ENCODE peak calls at places on chromosomes 6 and 20, in nine cellular contexts. P, N, V, J, O, T, D, H and Z are unnamed samples.

GRCh38 chr6:26205625-26206574 is 118.7 kb downstream of the HFE start:
- DNase-seq in P (peak), N (peak), V (no peak), J (peak), O (peak), T (no peak), D (peak), H (no peak), Z (peak)

GRCh38 chr6:135144678-135145508 is 36.2 kb upstream of the MYB start:
- DNase-seq in P (peak), N (peak), V (no peak), J (peak), O (peak), T (peak), D (peak), H (no peak), Z (peak)

GRCh38 chr20:63706852-63707557 is 771 bp downstream of the ARFRP1 start:
- DNase-seq in P (no peak), N (peak), V (no peak), J (peak), O (peak), T (peak), D (peak), H (peak), Z (peak)

GRCh38 chr6:37236921-37237320 is 20.7 kb upstream of the TBC1D22B start:
- DNase-seq in P (peak), N (no peak), V (no peak), J (no peak), O (peak), T (no peak), D (peak), H (no peak), Z (peak)

GRCh38 chr6:108578595-108579038 is 17.9 kb downstream of the FOXO3 start:
- DNase-seq in P (peak), N (peak), V (no peak), J (no peak), O (peak), T (no peak), D (peak), H (no peak), Z (peak)

GRCh38 chr6:33064723-33065122 is 8.7 kb downstream of the HLA-DPA1 start:
- DNase-seq in P (no peak), N (no peak), V (no peak), J (no peak), O (no peak), T (no peak), D (no peak), H (no peak), Z (no peak)

GRCh38 chr20:41894255-41894963 is 276.2 kb upstream of the CHD6 start:
- DNase-seq in P (no peak), N (no peak), V (no peak), J (no peak), O (no peak), T (no peak), D (no peak), H (no peak), Z (no peak)

GRCh38 chr6:43817192-43817591 is 47.2 kb downstream of the VEGFA start:
- DNase-seq in P (no peak), N (peak), V (no peak), J (peak), O (peak), T (peak), D (peak), H (no peak), Z (peak)

GRCh38 chr6:168637853-168638252 is 196.9 kb downstream of the SMOC2 start:
- DNase-seq in P (no peak), N (no peak), V (no peak), J (peak), O (no peak), T (no peak), D (no peak), H (no peak), Z (no peak)

GRCh38 chr6:66396145-66396544 is 689.1 kb upstream of the EYS start:
- DNase-seq in P (no peak), N (no peak), V (no peak), J (no peak), O (no peak), T (no peak), D (no peak), H (no peak), Z (no peak)

GRCh38 chr20:46757754-46758678 is 48.6 kb downstream of the SLC2A10 start:
- DNase-seq in P (peak), N (peak), V (no peak), J (peak), O (peak), T (peak), D (peak), H (peak), Z (peak)

GRCh38 chr6:31711233-31711632 is 3.9 kb upstream of the LY6G6D start:
- DNase-seq in P (no peak), N (no peak), V (no peak), J (no peak), O (no peak), T (no peak), D (no peak), H (no peak), Z (no peak)

GRCh38 chr6:25013249-25013648 is 77.5 kb upstream of the RIPOR2 start:
- DNase-seq in P (no peak), N (no peak), V (no peak), J (no peak), O (no peak), T (no peak), D (no peak), H (no peak), Z (no peak)

GRCh38 chr6:25637946-25638345 is 14.1 kb upstream of the SCGN start:
- DNase-seq in P (no peak), N (no peak), V (no peak), J (no peak), O (no peak), T (no peak), D (no peak), H (no peak), Z (no peak)

GRCh38 chr6:152207915-152208714 is 400.6 kb downstream of the ESR1 start:
- DNase-seq in P (no peak), N (no peak), V (no peak), J (no peak), O (no peak), T (no peak), D (no peak), H (no peak), Z (no peak)

GRCh38 chr20:54340667-54341081 is 132.8 kb downstream of the PFDN4 start:
- DNase-seq in P (peak), N (peak), V (no peak), J (no peak), O (peak), T (no peak), D (peak), H (no peak), Z (peak)

GRCh38 chr6:143539723-143540122 is 28.2 kb upstream of the FUCA2 start:
- DNase-seq in P (no peak), N (no peak), V (no peak), J (no peak), O (no peak), T (no peak), D (no peak), H (no peak), Z (no peak)

GRCh38 chr20:48126227-48126740 is 341.0 kb upstream of the SULF2 start:
- DNase-seq in P (no peak), N (no peak), V (no peak), J (no peak), O (no peak), T (no peak), D (no peak), H (no peak), Z (no peak)

GRCh38 chr6:30171677-30172471 is 8.5 kb downstream of the TRIM15 start:
- DNase-seq in P (peak), N (no peak), V (no peak), J (no peak), O (peak), T (no peak), D (no peak), H (no peak), Z (no peak)

GRCh38 chr20:35462351-35462750 is 7.0 kb downstream of the CEP250 start:
- DNase-seq in P (no peak), N (no peak), V (no peak), J (no peak), O (no peak), T (no peak), D (no peak), H (no peak), Z (no peak)

GRCh38 chr6:2738373-2738979 is 12.2 kb downstream of the MYLK4 start:
- DNase-seq in P (peak), N (peak), V (peak), J (peak), O (peak), T (peak), D (peak), H (peak), Z (peak)

GRCh38 chr6:169288591-169288990 is 34.9 kb upstream of the THBS2 start:
- DNase-seq in P (peak), N (peak), V (peak), J (no peak), O (peak), T (no peak), D (peak), H (no peak), Z (peak)

GRCh38 chr6:157982297-157982579 is 575 bp downstream of the SYNJ2 start:
- DNase-seq in P (peak), N (peak), V (no peak), J (peak), O (no peak), T (peak), D (no peak), H (no peak), Z (no peak)